ENCODE peak calls at places on chromosomes 1 and 21, in six cellular contexts. Y is stimulated activated CD4-positive, alpha-beta T cell treated with anti-CD3 and anti-CD28 coated beads, Interleukin-1b, Interleukin-23, amount 100 ng/mL, for 4 hours; G is HT-29; R is head of caudate nucleus; J is kidney tubule cell; S is adrenal gland. U is an unnamed sample.

GRCh38 chr1:41846595-41846994 is 72.1 kb downstream of the HIVEP3 start:
- DNase-seq in Y (no peak), G (no peak), R (no peak), J (peak), S (no peak), U (no peak)

GRCh38 chr1:213491468-213491867 is 440.4 kb downstream of the RPS6KC1 start:
- DNase-seq in Y (no peak), G (no peak), R (no peak), J (no peak), S (no peak), U (no peak)

GRCh38 chr1:43560286-43560685 is 29.6 kb downstream of the PTPRF start:
- DNase-seq in Y (no peak), G (no peak), R (no peak), J (no peak), S (no peak), U (no peak)

GRCh38 chr21:37136261-37136660 is 63.2 kb downstream of the TTC3 start:
- DNase-seq in Y (no peak), G (no peak), R (no peak), J (no peak), S (no peak), U (no peak)

GRCh38 chr1:42335809-42336518 is 929 bp upstream of the FOXJ3 start:
- DNase-seq in Y (no peak), G (peak), R (no peak), J (peak), S (peak), U (peak)

GRCh38 chr21:25368531-25368930 is 238.8 kb downstream of the MRPL39 start:
- DNase-seq in Y (no peak), G (no peak), R (no peak), J (no peak), S (no peak), U (no peak)

GRCh38 chr1:199723557-199723956 is 304.0 kb upstream of the NR5A2 start:
- DNase-seq in Y (no peak), G (no peak), R (no peak), J (no peak), S (no peak), U (no peak)

GRCh38 chr1:94871031-94871430 is 50.9 kb downstream of the SLC44A3 start:
- DNase-seq in Y (no peak), G (no peak), R (no peak), J (peak), S (no peak), U (no peak)

GRCh38 chr1:27689423-27690173 is 17.6 kb upstream of the IFI6 start:
- DNase-seq in Y (no peak), G (no peak), R (no peak), J (peak), S (no peak), U (no peak)

GRCh38 chr1:213374369-213374768 is 323.3 kb downstream of the RPS6KC1 start:
- DNase-seq in Y (peak), G (peak), R (peak), J (peak), S (peak), U (peak)

GRCh38 chr1:66326867-66327266 is 207.1 kb upstream of the SGIP1 start:
- DNase-seq in Y (no peak), G (no peak), R (no peak), J (no peak), S (no peak), U (no peak)

GRCh38 chr1:58358311-58358710 is 188.2 kb downstream of the OMA1 start:
- DNase-seq in Y (no peak), G (no peak), R (no peak), J (peak), S (no peak), U (peak)

GRCh38 chr1:112715264-112716053 is at the start of gene PPM1J:
- DNase-seq in Y (peak), G (peak), R (peak), J (peak), S (peak), U (peak)

GRCh38 chr1:46039571-46040052 is 92.8 kb downstream of the PIK3R3 start:
- DNase-seq in Y (no peak), G (no peak), R (no peak), J (peak), S (peak), U (peak)